ENCODE peak calls at places on chromosomes 2 and 18, in six cellular contexts. M is tibial nerve, R is HCT116, Y is ovary, C is aorta, G is neural progenitor cell. H is an unnamed sample. For H3K9me3 and H3K4me1, the result is how much of the 10 kb centered on the place peaks cover.

GRCh38 chr2:188576657-188577056 is 285.0 kb downstream of the GULP1 start:
- DNase-seq in M (no peak), R (no peak), Y (no peak), C (no peak), G (no peak), H (no peak)

GRCh38 chr2:70115646-70116442 is 28.6 kb downstream of the PCBP1 start:
- DNase-seq in M (no peak), R (no peak), Y (peak), C (peak), G (no peak), H (no peak)

GRCh38 chr2:235350234-235350633 is 143.6 kb upstream of the AGAP1 start:
- DNase-seq in M (no peak), R (no peak), Y (no peak), C (no peak), G (no peak), H (no peak)

GRCh38 chr2:211035548-211036185 is 479.3 kb downstream of the CPS1 start:
- DNase-seq in M (peak), R (peak), Y (no peak), C (no peak), G (peak), H (no peak)

GRCh38 chr18:59787998-59788875 is 91.0 kb upstream of the CCBE1 start:
- DNase-seq in M (peak), R (peak), Y (no peak), C (no peak), G (no peak), H (no peak)

GRCh38 chr2:216551669-216552068 is 53.0 kb downstream of the RPL37A start:
- DNase-seq in M (no peak), R (no peak), Y (no peak), C (no peak), G (no peak), H (no peak)

GRCh38 chr2:170271340-170271739 is 93.4 kb downstream of the MYO3B start:
- DNase-seq in M (peak), R (no peak), Y (no peak), C (no peak), G (no peak), H (no peak)

GRCh38 chr2:206255003-206255402 is 19.5 kb upstream of the ZDBF2 start:
- DNase-seq in M (no peak), R (no peak), Y (no peak), C (no peak), G (peak), H (no peak)

GRCh38 chr18:78975282-78975681 is 4.3 kb upstream of the SALL3 start:
- DNase-seq in M (no peak), R (no peak), Y (no peak), C (no peak), G (peak), H (no peak)
- H3K9me3 ChIP-seq in M (under half), R (under half), Y (under half), C (under half), G (under half), H (under half)

GRCh38 chr2:62202019-62202722 is 6.3 kb downstream of the B3GNT2 start:
- DNase-seq in M (no peak), R (no peak), Y (no peak), C (no peak), G (no peak), H (no peak)
- H3K4me1 ChIP-seq in M (under half), R (under half), Y (under half), C (under half), G (half or more), H (under half)

DNA sequence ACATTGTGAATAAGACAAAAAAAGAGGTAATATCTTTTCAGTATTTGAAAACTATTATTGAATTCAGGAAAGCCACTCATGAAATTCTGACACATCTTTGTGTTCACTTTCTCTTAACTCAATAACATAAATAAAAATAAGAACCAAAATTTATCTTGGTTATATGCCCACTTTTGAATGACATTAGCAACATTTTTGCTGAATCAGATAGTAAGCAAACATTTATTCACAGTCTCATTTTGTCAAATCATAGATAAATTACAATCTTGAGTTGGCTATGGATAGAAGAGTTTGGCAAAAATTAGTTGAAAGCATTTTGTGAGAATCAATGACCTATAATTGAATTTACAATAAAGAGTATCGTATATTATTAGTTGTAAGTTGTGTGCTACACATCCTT is 545.1 kb upstream of the PKDCC start:
- DNase-seq in M (no peak), R (no peak), Y (no peak), C (no peak), G (no peak), H (no peak)
- H3K9me3 ChIP-seq in M (under half), R (under half), Y (under half), C (under half), G (under half), H (under half)

GRCh38 chr2:106167067-106167466 is 27.0 kb downstream of the UXS1 start:
- DNase-seq in M (no peak), R (no peak), Y (no peak), C (no peak), G (no peak), H (no peak)
- H3K4me1 ChIP-seq in M (under half), R (under half), Y (under half), C (under half), G (under half), H (under half)

DNA sequence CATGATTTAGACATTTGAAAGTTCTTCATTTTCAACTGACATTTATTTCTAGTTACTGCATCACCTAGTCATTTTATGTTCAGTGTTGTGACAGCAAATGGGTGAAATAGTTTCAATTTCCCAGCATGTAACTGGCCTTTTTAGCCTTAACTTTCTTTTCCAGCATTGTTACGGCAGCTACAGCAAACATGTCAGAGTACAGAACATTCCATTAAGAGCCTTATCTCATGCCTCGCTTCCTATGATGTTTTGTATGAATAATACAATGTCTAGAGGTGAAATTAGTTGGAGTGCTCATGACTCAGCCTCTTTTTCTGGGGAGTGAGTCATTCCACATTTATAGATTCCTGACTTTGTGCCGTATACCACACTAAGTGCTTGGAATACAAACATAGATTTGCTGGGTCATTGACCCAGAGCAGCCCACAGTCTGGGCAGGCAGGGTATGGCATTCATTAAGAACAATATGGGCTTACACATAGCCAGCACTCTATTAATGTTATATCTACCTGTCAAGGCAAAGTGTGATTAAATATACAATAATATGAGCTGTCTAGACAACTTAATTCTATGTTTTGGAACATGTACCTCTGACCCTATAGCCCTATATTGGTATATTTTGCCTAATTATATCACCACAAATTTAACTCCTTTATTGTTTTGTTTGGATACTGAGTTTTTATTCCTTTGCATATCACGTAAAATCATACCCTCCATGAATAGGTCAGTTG is 72.2 kb downstream of the MAP2 start:
- DNase-seq in M (no peak), R (peak), Y (no peak), C (no peak), G (no peak), H (no peak)
- H3K9me3 ChIP-seq in M (under half), R (under half), Y (under half), C (under half), G (under half), H (under half)

H was measured in tibial artery.